ENCODE peak calls at places on chromosome 15, in eight cellular contexts. One of them, this sample, is unnamed. For H3K4me1, the result is how much of the 10 kb centered on the place peaks cover.

GRCh38 chr15:31342781-31343626 is 16.4 kb downstream of the KLF13 start:
- DNase-seq in left ventricle myocardium inferior: no peak
- DNase-seq in right lobe of liver: peak
- DNase-seq in right cardiac atrium: peak
- DNase-seq in IMR-90: no peak
- DNase-seq in A549: no peak
- DNase-seq in pancreas: peak
- DNase-seq in heart left ventricle: no peak
- DNase-seq in this sample: no peak

GRCh38 chr15:81271761-81272644 is 51.9 kb downstream of the STARD5 start:
- DNase-seq in right lobe of liver: no peak
- DNase-seq in A549: no peak
- DNase-seq in heart left ventricle: no peak
- DNase-seq in IMR-90: no peak
- DNase-seq in pancreas: no peak
- DNase-seq in right cardiac atrium: peak
- DNase-seq in left ventricle myocardium inferior: no peak
- DNase-seq in this sample: no peak

GRCh38 chr15:85383470-85384148 is 3.2 kb downstream of the AKAP13 start:
- DNase-seq in A549: no peak
- DNase-seq in right cardiac atrium: no peak
- DNase-seq in pancreas: no peak
- DNase-seq in heart left ventricle: no peak
- DNase-seq in left ventricle myocardium inferior: no peak
- DNase-seq in IMR-90: no peak
- DNase-seq in right lobe of liver: no peak
- DNase-seq in this sample: no peak

GRCh38 chr15:48682949-48683651 is 37.6 kb upstream of the FBN1 start:
- DNase-seq in right cardiac atrium: peak
- DNase-seq in right lobe of liver: peak
- DNase-seq in pancreas: no peak
- DNase-seq in heart left ventricle: no peak
- DNase-seq in left ventricle myocardium inferior: peak
- DNase-seq in A549: no peak
- DNase-seq in IMR-90: peak
- DNase-seq in this sample: peak

GRCh38 chr15:58517682-58518525 is 86.1 kb downstream of the LIPC start:
- DNase-seq in IMR-90: no peak
- DNase-seq in pancreas: no peak
- DNase-seq in right lobe of liver: no peak
- DNase-seq in A549: no peak
- DNase-seq in right cardiac atrium: no peak
- DNase-seq in heart left ventricle: no peak
- DNase-seq in left ventricle myocardium inferior: no peak
- DNase-seq in this sample: no peak

GRCh38 chr15:81091889-81092558 is 42.0 kb upstream of the CFAP161 start:
- DNase-seq in right cardiac atrium: no peak
- DNase-seq in pancreas: no peak
- DNase-seq in A549: no peak
- DNase-seq in right lobe of liver: no peak
- DNase-seq in heart left ventricle: no peak
- DNase-seq in left ventricle myocardium inferior: no peak
- DNase-seq in IMR-90: peak
- DNase-seq in this sample: no peak

GRCh38 chr15:36970522-36970921 is 129.8 kb downstream of the MEIS2 start:
- DNase-seq in IMR-90: no peak
- DNase-seq in right cardiac atrium: no peak
- DNase-seq in A549: no peak
- DNase-seq in heart left ventricle: no peak
- DNase-seq in right lobe of liver: no peak
- DNase-seq in pancreas: no peak
- DNase-seq in left ventricle myocardium inferior: no peak
- DNase-seq in this sample: no peak

GRCh38 chr15:25245801-25246622 is 192.8 kb downstream of the UBE3A start:
- DNase-seq in right cardiac atrium: peak
- DNase-seq in pancreas: peak
- DNase-seq in right lobe of liver: peak
- DNase-seq in IMR-90: no peak
- DNase-seq in A549: no peak
- DNase-seq in left ventricle myocardium inferior: no peak
- DNase-seq in heart left ventricle: peak
- DNase-seq in this sample: no peak

GRCh38 chr15:101165905-101166471 is 85.9 kb downstream of the CHSY1 start:
- DNase-seq in A549: no peak
- DNase-seq in heart left ventricle: no peak
- DNase-seq in left ventricle myocardium inferior: no peak
- DNase-seq in right lobe of liver: no peak
- DNase-seq in pancreas: no peak
- DNase-seq in right cardiac atrium: no peak
- DNase-seq in IMR-90: no peak
- DNase-seq in this sample: no peak

GRCh38 chr15:73990250-73991005 is 1.7 kb downstream of the STOML1 start:
- DNase-seq in A549: no peak
- DNase-seq in right lobe of liver: no peak
- DNase-seq in pancreas: no peak
- DNase-seq in left ventricle myocardium inferior: no peak
- DNase-seq in IMR-90: no peak
- DNase-seq in heart left ventricle: no peak
- DNase-seq in right cardiac atrium: no peak
- DNase-seq in this sample: no peak

GRCh38 chr15:77376770-77377169 is 43.1 kb downstream of the PEAK1 start:
- DNase-seq in right cardiac atrium: no peak
- DNase-seq in left ventricle myocardium inferior: no peak
- DNase-seq in IMR-90: no peak
- DNase-seq in pancreas: no peak
- DNase-seq in heart left ventricle: no peak
- DNase-seq in right lobe of liver: no peak
- DNase-seq in A549: no peak
- DNase-seq in this sample: no peak

GRCh38 chr15:100349696-100350433 is 8.1 kb upstream of the ADAMTS17 start:
- DNase-seq in A549: peak
- DNase-seq in right cardiac atrium: peak
- DNase-seq in pancreas: peak
- DNase-seq in right lobe of liver: peak
- DNase-seq in IMR-90: peak
- DNase-seq in heart left ventricle: peak
- DNase-seq in left ventricle myocardium inferior: peak
- DNase-seq in this sample: peak

GRCh38 chr15:25688166-25688565 is 175.0 kb downstream of the ATP10A start:
- DNase-seq in right cardiac atrium: peak
- DNase-seq in A549: no peak
- DNase-seq in right lobe of liver: no peak
- DNase-seq in IMR-90: no peak
- DNase-seq in pancreas: no peak
- DNase-seq in heart left ventricle: no peak
- DNase-seq in left ventricle myocardium inferior: no peak
- DNase-seq in this sample: peak

DNA sequence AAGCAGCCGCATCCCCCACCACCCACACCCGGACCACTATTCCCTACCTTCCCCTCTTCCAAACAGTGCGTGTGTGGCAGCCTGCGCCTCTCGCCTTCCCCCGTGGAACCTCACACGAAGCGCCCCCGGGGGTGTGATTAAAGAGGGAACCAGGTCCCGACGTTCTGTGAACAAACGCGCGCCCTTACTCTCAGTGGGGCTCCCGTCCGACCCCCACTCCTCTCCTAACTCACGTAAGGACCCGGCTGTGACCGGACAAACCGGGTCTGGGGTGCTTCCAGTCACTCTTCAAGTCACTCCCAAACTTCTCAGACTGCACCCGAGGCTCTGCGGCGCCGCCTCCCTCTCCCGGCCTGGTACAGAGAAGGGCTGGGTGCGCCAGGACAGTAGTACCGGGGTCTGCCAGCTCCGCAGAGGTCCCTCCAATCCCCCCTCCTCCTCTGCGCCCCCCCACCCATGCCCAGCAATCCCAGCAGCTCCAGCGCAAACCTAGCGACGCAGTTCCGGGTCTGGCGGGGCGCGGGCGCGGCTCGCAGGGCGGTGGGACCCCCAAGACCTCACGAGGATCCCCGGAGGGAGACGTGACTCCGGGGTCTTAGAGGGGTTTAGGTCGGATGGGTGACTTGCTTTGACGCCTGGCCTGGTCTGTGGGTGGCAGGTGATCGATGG is 574 bp downstream of the DUOXA1 start:
- DNase-seq in A549: no peak
- DNase-seq in right lobe of liver: peak
- DNase-seq in heart left ventricle: no peak
- DNase-seq in right cardiac atrium: no peak
- DNase-seq in left ventricle myocardium inferior: no peak
- DNase-seq in pancreas: peak
- DNase-seq in IMR-90: no peak
- DNase-seq in this sample: no peak
- H3K4me3 ChIP-seq in A549: no peak
- H3K4me3 ChIP-seq in right lobe of liver: no peak
- H3K4me3 ChIP-seq in heart left ventricle: peak
- H3K4me3 ChIP-seq in right cardiac atrium: peak
- H3K4me3 ChIP-seq in left ventricle myocardium inferior: peak
- H3K4me3 ChIP-seq in pancreas: no peak
- H3K4me3 ChIP-seq in IMR-90: no peak
- H3K4me3 ChIP-seq in this sample: peak

DNA sequence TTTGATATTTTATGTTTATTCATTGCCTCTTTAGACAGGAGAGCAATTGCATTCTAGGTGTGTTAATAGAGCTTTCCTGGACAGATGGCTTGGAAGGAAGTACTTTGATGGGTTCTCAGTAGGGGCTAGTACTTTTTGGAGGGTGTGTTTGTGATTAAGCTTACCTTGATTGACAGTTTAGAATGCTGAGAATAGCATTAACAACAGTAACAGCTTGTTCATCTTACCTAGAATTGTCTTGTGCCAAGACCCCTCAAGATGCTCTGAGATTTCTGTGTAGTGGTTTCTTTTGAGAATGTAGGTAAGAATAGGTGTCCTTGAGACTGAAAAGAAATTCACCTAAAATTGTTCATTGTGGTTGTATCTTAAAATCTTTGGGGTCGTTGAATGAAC is 6.2 kb downstream of the USP3 start:
- DNase-seq in right lobe of liver: no peak
- DNase-seq in left ventricle myocardium inferior: no peak
- DNase-seq in pancreas: no peak
- DNase-seq in IMR-90: no peak
- DNase-seq in A549: no peak
- DNase-seq in right cardiac atrium: no peak
- DNase-seq in heart left ventricle: no peak
- DNase-seq in this sample: no peak
- H3K4me1 ChIP-seq in right lobe of liver: under half
- H3K4me1 ChIP-seq in left ventricle myocardium inferior: half or more
- H3K4me1 ChIP-seq in pancreas: half or more
- H3K4me1 ChIP-seq in IMR-90: under half
- H3K4me1 ChIP-seq in A549: half or more
- H3K4me1 ChIP-seq in right cardiac atrium: under half
- H3K4me1 ChIP-seq in heart left ventricle: half or more
- H3K4me1 ChIP-seq in this sample: under half

DNA sequence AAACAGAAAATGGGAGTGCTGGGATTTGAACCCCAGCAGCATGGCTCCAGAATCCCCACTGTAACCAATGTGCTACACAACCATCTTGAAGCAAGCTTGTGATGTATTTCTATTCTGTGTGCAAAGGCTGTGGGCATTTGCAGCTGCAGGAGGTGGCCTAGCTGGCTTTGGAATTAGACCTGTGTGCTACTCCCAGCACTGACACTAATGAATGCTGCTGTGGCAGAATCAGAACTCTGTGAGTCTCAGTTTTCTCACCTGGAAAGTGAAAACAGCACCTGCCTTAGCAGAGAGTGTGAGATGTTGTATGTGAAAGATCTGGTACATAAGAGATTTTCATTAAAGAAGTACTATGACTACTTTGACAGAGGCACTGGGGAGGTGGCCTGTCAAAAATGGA is 21.5 kb upstream of the SMAD6 start:
- DNase-seq in A549: no peak
- DNase-seq in IMR-90: no peak
- DNase-seq in right cardiac atrium: no peak
- DNase-seq in pancreas: no peak
- DNase-seq in heart left ventricle: no peak
- DNase-seq in left ventricle myocardium inferior: no peak
- DNase-seq in right lobe of liver: no peak
- DNase-seq in this sample: no peak
- H3K27ac ChIP-seq in A549: no peak
- H3K27ac ChIP-seq in IMR-90: no peak
- H3K27ac ChIP-seq in right cardiac atrium: peak
- H3K27ac ChIP-seq in pancreas: no peak
- H3K27ac ChIP-seq in heart left ventricle: no peak
- H3K27ac ChIP-seq in left ventricle myocardium inferior: peak
- H3K27ac ChIP-seq in right lobe of liver: no peak
- H3K27ac ChIP-seq in this sample: no peak

GRCh38 chr15:52780172-52780980 is 9.8 kb downstream of the ONECUT1 start:
- DNase-seq in right cardiac atrium: peak
- DNase-seq in pancreas: no peak
- DNase-seq in left ventricle myocardium inferior: peak
- DNase-seq in heart left ventricle: no peak
- DNase-seq in A549: peak
- DNase-seq in IMR-90: peak
- DNase-seq in right lobe of liver: peak
- DNase-seq in this sample: no peak
- H3K4me3 ChIP-seq in right cardiac atrium: peak
- H3K4me3 ChIP-seq in pancreas: peak
- H3K4me3 ChIP-seq in left ventricle myocardium inferior: peak
- H3K4me3 ChIP-seq in heart left ventricle: no peak
- H3K4me3 ChIP-seq in A549: peak
- H3K4me3 ChIP-seq in IMR-90: peak
- H3K4me3 ChIP-seq in right lobe of liver: no peak
- H3K4me3 ChIP-seq in this sample: peak

This sample was measured in tibial artery.